ENCODE peak calls at places on chromosomes 3 and 15, in six cellular contexts. T, A, Z, N, R and L are unnamed samples.

GRCh38 chr3:185733980-185734724 is 90.7 kb downstream of the IGF2BP2 start:
- DNase-seq in T (peak; percentile 76), A (no peak), Z (peak; percentile 59), N (no peak), R (peak; percentile 39), L (no peak)

GRCh38 chr3:19573644-19574043 is 360.4 kb downstream of the EFHB start:
- DNase-seq in T (no peak), A (no peak), Z (no peak), N (no peak), R (no peak), L (no peak)

GRCh38 chr15:85920926-85921325 is 126.2 kb upstream of the KLHL25 start:
- DNase-seq in T (no peak), A (no peak), Z (no peak), N (no peak), R (no peak), L (no peak)

GRCh38 chr3:73284432-73284831 is 223.0 kb downstream of the EBLN2 start:
- DNase-seq in T (no peak), A (no peak), Z (no peak), N (no peak), R (no peak), L (no peak)

GRCh38 chr3:110624571-110624970 is 447.0 kb upstream of the NECTIN3 start:
- DNase-seq in T (no peak), A (no peak), Z (no peak), N (no peak), R (no peak), L (no peak)

GRCh38 chr3:172711457-172711800 is 562 bp upstream of the NCEH1 start:
- DNase-seq in T (no peak), A (no peak), Z (peak; percentile 30), N (no peak), R (no peak), L (no peak)

GRCh38 chr3:111903067-111903511 is 44.0 kb downstream of the PHLDB2 start:
- DNase-seq in T (peak; percentile 92), A (no peak), Z (peak; percentile 42), N (no peak), R (no peak), L (no peak)

GRCh38 chr3:124478834-124479233 is 251.4 kb upstream of the UMPS start:
- DNase-seq in T (no peak), A (no peak), Z (no peak), N (no peak), R (no peak), L (no peak)

GRCh38 chr3:24608701-24609387 is 114.2 kb upstream of the THRB start:
- DNase-seq in T (no peak), A (no peak), Z (no peak), N (no peak), R (no peak), L (no peak)

GRCh38 chr3:128998532-128998931 is 2.6 kb upstream of the EFCC1 start:
- DNase-seq in T (no peak), A (no peak), Z (no peak), N (no peak), R (no peak), L (no peak)

GRCh38 chr3:190081387-190081786 is 39.3 kb downstream of the P3H2 start:
- DNase-seq in T (no peak), A (no peak), Z (no peak), N (no peak), R (no peak), L (no peak)

GRCh38 chr15:27696530-27696929 is 402.6 kb downstream of the OCA2 start:
- DNase-seq in T (no peak), A (no peak), Z (no peak), N (no peak), R (no peak), L (no peak)

GRCh38 chr3:23075478-23075877 is 127.6 kb upstream of the UBE2E2 start:
- DNase-seq in T (peak; percentile 89), A (no peak), Z (peak; percentile 22), N (no peak), R (no peak), L (no peak)

GRCh38 chr3:129600348-129600747 is 6.1 kb downstream of the PLXND1 start:
- DNase-seq in T (no peak), A (no peak), Z (no peak), N (no peak), R (no peak), L (no peak)

GRCh38 chr3:82133070-82133606 is 371.7 kb upstream of the GBE1 start:
- DNase-seq in T (peak; percentile 26), A (peak; percentile 18), Z (peak; percentile 51), N (no peak), R (peak; percentile 46), L (peak; percentile 65)

GRCh38 chr15:51359981-51360380 is 18.5 kb downstream of the GLDN start:
- DNase-seq in T (no peak), A (no peak), Z (no peak), N (no peak), R (no peak), L (no peak)

GRCh38 chr3:24096271-24096670 is 151.2 kb downstream of the NR1D2 start:
- DNase-seq in T (no peak), A (no peak), Z (no peak), N (no peak), R (no peak), L (no peak)

GRCh38 chr3:10518506-10519150 is 13.2 kb upstream of the ATP2B2 start:
- DNase-seq in T (peak; percentile 91), A (no peak), Z (peak; percentile 42), N (no peak), R (peak; percentile 63), L (peak; percentile 36)

GRCh38 chr3:153257673-153258351 is 95.8 kb downstream of the RAP2B start:
- DNase-seq in T (no peak), A (no peak), Z (no peak), N (no peak), R (no peak), L (no peak)

GRCh38 chr15:74956648-74957300 is at the start of gene RPP25:
- DNase-seq in T (peak; percentile 36), A (peak; percentile 40), Z (peak; percentile 79), N (peak; percentile 44), R (peak; percentile 74), L (peak; percentile 87)

GRCh38 chr3:23203651-23204111 is 554 bp downstream of the UBE2E2 start:
- DNase-seq in T (peak; percentile 1), A (peak; percentile 27), Z (peak; percentile 35), N (no peak), R (no peak), L (peak; percentile 62)